ENCODE peak calls at places on chromosomes 7 and 10, in four cellular contexts. Q is WTC11, R is H1, B is HepG2. P is an unnamed sample.

GRCh38 chr10:18879284-18879683 is 169.3 kb upstream of the MALRD1 start:
- DNase-seq in R (no peak), B (peak; percentile 2), Q (no peak), P (no peak)

GRCh38 chr7:16817536-16817935 is 12.7 kb upstream of the AGR2 start:
- DNase-seq in R (no peak), Q (no peak), B (no peak), P (no peak)

GRCh38 chr7:27187158-27187701 is 2.2 kb upstream of the HOXA11 start:
- DNase-seq in Q (no peak), B (no peak), R (no peak), P (no peak)

GRCh38 chr7:54992876-54993490 is 25.8 kb upstream of the EGFR start:
- DNase-seq in R (no peak), Q (no peak), B (no peak), P (no peak)

GRCh38 chr7:96287168-96287567 is 34.7 kb downstream of the SLC25A13 start:
- DNase-seq in R (no peak), Q (no peak), B (no peak), P (no peak)

GRCh38 chr10:67603086-67603485 is 92.9 kb downstream of the CTNNA3 start:
- DNase-seq in R (no peak), B (no peak), Q (no peak), P (no peak)

GRCh38 chr7:140923358-140924006 is 1.2 kb downstream of the BRAF start:
- DNase-seq in R (no peak), B (no peak), Q (no peak), P (peak; percentile 33)

GRCh38 chr7:116863168-116863670 is 832 bp downstream of the CAPZA2 start:
- DNase-seq in B (peak; percentile 19), Q (peak; percentile 19), R (peak; percentile 51), P (peak; percentile 41)

GRCh38 chr7:96303105-96303685 is 18.7 kb downstream of the SLC25A13 start:
- DNase-seq in Q (no peak), R (no peak), B (peak; percentile 96), P (peak; percentile 27)

GRCh38 chr10:87961314-87961713 is 97.9 kb downstream of the PTEN start:
- DNase-seq in R (no peak), Q (no peak), B (no peak), P (no peak)

GRCh38 chr7:87767827-87768226 is 108.3 kb downstream of the SLC25A40 start:
- DNase-seq in Q (no peak), R (no peak), B (no peak), P (no peak)

GRCh38 chr7:136136906-136137305 is 159.7 kb upstream of the MTPN start:
- DNase-seq in Q (no peak), B (no peak), R (no peak), P (no peak)

GRCh38 chr10:97319671-97320479 is 804 bp downstream of the FRAT1 start:
- DNase-seq in B (peak; percentile 54), R (peak; percentile 82), Q (peak; percentile 76), P (no peak)

GRCh38 chr10:122357685-122358084 is 16.8 kb upstream of the PLEKHA1 start:
- DNase-seq in Q (no peak), B (no peak), R (no peak), P (no peak)

GRCh38 chr7:50791921-50792341 is 9.2 kb upstream of the GRB10 start:
- DNase-seq in B (peak; percentile 20), R (no peak), Q (no peak), P (no peak)

GRCh38 chr7:129540340-129540739 is 38.0 kb downstream of the SMKR1 start:
- DNase-seq in B (no peak), R (no peak), Q (no peak), P (no peak)

GRCh38 chr7:136074840-136075239 is 97.7 kb upstream of the MTPN start:
- DNase-seq in Q (no peak), R (no peak), B (no peak), P (no peak)

GRCh38 chr7:30206466-30206865 is 71.7 kb downstream of the MTURN start:
- DNase-seq in B (no peak), Q (no peak), R (no peak), P (no peak)

GRCh38 chr7:93156884-93157283 is 8.7 kb upstream of the SAMD9L start:
- DNase-seq in B (no peak), Q (no peak), R (no peak), P (no peak)

GRCh38 chr7:92064414-92065029 is 69.8 kb downstream of the CYP51A1 start:
- DNase-seq in Q (no peak), B (no peak), R (no peak), P (no peak)

GRCh38 chr7:139733751-139734150 is 44.0 kb downstream of the HIPK2 start:
- DNase-seq in R (no peak), B (no peak), Q (no peak), P (no peak)

GRCh38 chr10:47365561-47365960 is 17.4 kb downstream of the RBP3 start:
- DNase-seq in Q (no peak), B (no peak), R (no peak), P (no peak)

GRCh38 chr7:41003031-41003925 is 699.6 kb downstream of the INHBA start:
- DNase-seq in R (peak; percentile 86), B (peak; percentile 28), Q (peak; percentile 83), P (peak; percentile 36)

GRCh38 chr10:133267829-133268228 is 8.8 kb downstream of the ADAM8 start:
- DNase-seq in B (no peak), Q (peak; percentile 44), R (no peak), P (no peak)

GRCh38 chr7:67916571-67916970 is 919.9 kb downstream of the TYW1 start:
- DNase-seq in Q (no peak), B (no peak), R (no peak), P (no peak)

GRCh38 chr7:98811299-98811698 is 58.5 kb downstream of the TMEM130 start:
- DNase-seq in Q (no peak), B (no peak), R (no peak), P (no peak)

GRCh38 chr10:52314822-52315552 is 906 bp downstream of the DKK1 start:
- DNase-seq in R (no peak), Q (peak; percentile 21), B (no peak), P (peak; percentile 46)

GRCh38 chr10:69179089-69179742 is 818 bp upstream of the SUPV3L1 start:
- DNase-seq in Q (no peak), R (peak; percentile 47), B (no peak), P (peak; percentile 34)

GRCh38 chr7:4957847-4958476 is 1.0 kb downstream of the MMD2 start:
- DNase-seq in B (no peak), R (peak; percentile 52), Q (no peak), P (no peak)

GRCh38 chr7:102306916-102307677 is 20.4 kb downstream of the SH2B2 start:
- DNase-seq in B (peak; percentile 72), Q (peak; percentile 62), R (no peak), P (no peak)
- TF ChIP-seq SP1 in B (peak; percentile 28), Q (peak; percentile 26), R (no peak), P (no peak)

DNA sequence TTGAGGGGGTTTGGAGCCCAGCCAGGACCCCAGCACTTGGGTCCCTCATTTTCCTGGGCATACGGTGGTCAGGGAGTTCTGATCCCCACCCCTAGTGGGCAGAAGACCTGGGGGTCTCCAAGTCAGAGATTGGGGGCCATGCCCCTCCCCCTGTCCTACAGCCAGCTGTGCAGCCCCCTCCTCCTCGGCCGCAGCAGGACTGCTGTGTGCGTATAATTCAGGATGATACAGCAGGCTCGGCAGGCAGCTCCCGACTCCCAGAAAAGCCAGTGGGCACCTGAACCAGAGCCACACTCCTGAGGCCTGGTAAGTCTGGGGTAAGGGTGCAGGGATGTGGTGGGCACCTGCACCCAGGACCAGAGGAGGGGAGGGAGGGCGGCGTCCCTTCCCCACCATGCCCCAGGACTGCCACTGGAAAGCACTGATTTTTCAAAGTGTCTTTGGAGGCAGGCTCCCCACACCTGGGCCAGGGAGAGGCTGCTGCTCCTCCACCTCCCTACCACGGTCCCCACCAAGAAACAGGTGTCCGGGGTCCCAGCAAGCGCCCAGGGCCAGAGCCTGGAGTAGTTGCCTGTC is 1.9 kb downstream of the ELFN1 start:
- DNase-seq in R (no peak), B (no peak), Q (no peak), P (no peak)
- TF ChIP-seq SP1 in R (no peak), B (no peak), Q (no peak), P (no peak)

DNA sequence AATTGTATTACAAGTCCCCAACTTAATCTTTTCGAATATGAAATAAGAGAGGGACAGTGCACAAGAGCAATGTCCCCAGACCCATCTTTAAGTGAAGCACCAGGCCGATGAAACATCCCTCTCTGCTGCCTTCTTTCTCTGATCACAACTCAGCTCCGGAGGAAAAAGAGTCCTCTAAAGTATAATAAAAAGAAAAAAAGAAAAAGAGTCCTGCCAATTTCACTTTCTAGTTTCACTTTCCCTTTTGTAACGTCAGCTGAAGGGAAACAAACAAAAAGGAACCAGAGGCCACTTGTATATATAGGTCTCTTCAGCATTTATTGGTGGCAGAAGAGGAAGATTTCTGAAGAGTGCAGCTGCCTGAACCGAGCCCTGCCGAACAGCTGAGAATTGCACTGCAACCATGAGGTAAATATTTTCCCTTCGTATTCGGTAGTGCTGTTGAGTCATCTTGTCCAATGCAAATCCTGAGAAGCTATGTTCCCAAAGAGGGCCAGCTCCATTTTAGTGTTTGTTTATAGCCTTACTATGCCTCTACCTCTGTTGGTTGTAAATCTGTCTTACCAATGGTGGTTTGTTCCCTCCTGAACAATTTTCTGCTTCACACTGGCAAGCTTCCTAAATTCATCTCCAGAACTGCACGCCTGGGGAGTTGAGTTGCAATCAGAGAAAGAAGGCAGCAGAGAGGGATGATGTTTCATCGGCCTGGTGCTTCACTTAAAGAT is at the start of gene IFIT2:
- DNase-seq in Q (no peak), R (no peak), B (peak; percentile 15), P (peak; percentile 31)
- TF ChIP-seq SP1 in Q (no peak), R (no peak), B (no peak), P (no peak)

GRCh38 chr10:1083581-1083980 is 27.4 kb downstream of the WDR37 start:
- DNase-seq in R (no peak), B (no peak), Q (no peak), P (no peak)
- TF ChIP-seq SP1 in R (no peak), B (no peak), Q (no peak), P (no peak)

DNA sequence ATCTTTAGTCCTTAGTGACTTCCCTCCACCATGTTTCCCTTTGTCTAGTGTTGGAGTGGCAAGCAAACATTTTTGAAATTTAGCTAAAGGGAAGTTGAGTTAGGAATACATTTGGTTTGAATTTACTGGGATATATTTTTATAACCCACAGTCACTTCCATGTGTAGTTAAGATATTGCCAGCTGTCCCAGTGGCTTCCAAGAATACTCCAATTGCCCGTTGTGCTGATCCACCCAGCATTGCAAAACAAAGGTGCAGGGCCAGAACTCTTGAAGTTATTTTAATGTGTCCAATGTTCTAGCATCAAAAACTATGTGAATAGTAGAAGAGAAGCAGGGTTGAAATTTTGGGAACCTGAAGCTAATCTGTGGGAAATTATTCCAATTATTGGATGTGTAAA is 2.5 kb upstream of the P4HA1 start:
- DNase-seq in B (no peak), R (no peak), Q (no peak), P (no peak)
- TF ChIP-seq SP1 in B (no peak), R (no peak), Q (no peak), P (no peak)

GRCh38 chr10:27857616-27858015 is 112.0 kb upstream of the MKX start:
- DNase-seq in Q (no peak), R (no peak), B (no peak), P (no peak)
- TF ChIP-seq SP1 in Q (no peak), R (no peak), B (no peak), P (no peak)

DNA sequence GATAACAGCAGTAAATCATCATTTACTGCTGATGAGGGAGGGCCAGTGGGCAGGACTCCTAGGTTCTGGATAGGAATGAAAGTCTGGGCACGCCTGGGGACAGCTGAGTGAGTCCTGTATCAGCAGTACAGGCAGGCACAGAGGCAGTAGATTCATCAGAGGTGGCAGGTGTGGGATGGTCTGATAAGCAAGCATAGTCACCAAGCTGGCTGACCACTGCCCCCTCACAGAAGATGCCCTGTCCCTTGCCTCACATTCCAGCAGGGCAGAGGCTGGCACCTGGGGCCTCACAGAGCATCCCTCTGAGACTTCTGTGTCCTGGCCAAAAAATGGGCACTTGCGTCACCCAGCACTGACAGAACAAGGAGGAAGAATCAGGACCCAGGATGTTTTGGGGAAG is 23.2 kb upstream of the ACSM6 start:
- DNase-seq in Q (no peak), R (no peak), B (no peak), P (no peak)
- TF ChIP-seq SP1 in Q (no peak), R (no peak), B (no peak), P (no peak)

P was measured in HEK293T.